ENCODE peak calls at places on chromosome 10, in six cellular contexts. W is A549, Q is K562, T is endothelial cell of umbilical vein, N is HepG2, V is GM12878. L is an unnamed sample.

GRCh38 chr10:124619195-124619594 is 125.0 kb downstream of the FAM53B start:
- DNase-seq in Q (no peak), V (no peak), T (no peak), N (no peak), W (no peak), L (peak)

GRCh38 chr10:128274938-128275337 is 148.7 kb upstream of the MKI67 start:
- DNase-seq in W (no peak), N (no peak), Q (no peak), V (no peak), T (no peak), L (peak)

GRCh38 chr10:47449979-47450378 is 33.9 kb downstream of the ANXA8 start:
- DNase-seq in Q (no peak), N (no peak), W (no peak), T (no peak), V (no peak), L (no peak)

GRCh38 chr10:125878957-125879835 is 1.9 kb downstream of the DHX32 start:
- DNase-seq in V (no peak), Q (no peak), N (peak), W (peak), T (peak), L (peak)

GRCh38 chr10:117723343-117723742 is 180.8 kb downstream of the EMX2 start:
- DNase-seq in T (no peak), V (no peak), Q (no peak), N (no peak), W (no peak), L (no peak)

GRCh38 chr10:112365451-112365850 is 8.5 kb upstream of the ACSL5 start:
- DNase-seq in W (no peak), V (no peak), Q (no peak), T (no peak), N (no peak), L (no peak)

GRCh38 chr10:61592581-61592980 is 70.1 kb upstream of the CABCOCO1 start:
- DNase-seq in V (no peak), W (peak), Q (peak), N (peak), T (peak), L (peak)

GRCh38 chr10:46556515-46557318 is at the start of gene GPRIN2:
- DNase-seq in T (no peak), W (no peak), Q (no peak), V (no peak), N (no peak), L (no peak)

GRCh38 chr10:122307669-122308486 is 36.8 kb downstream of the BTBD16 start:
- DNase-seq in Q (no peak), T (peak), V (peak), W (peak), N (no peak), L (no peak)

GRCh38 chr10:59027975-59028640 is 148.3 kb upstream of the PHYHIPL start:
- DNase-seq in V (no peak), N (no peak), Q (no peak), W (no peak), T (no peak), L (no peak)

GRCh38 chr10:130787821-130788220 is 523.7 kb downstream of the TCERG1L start:
- DNase-seq in Q (no peak), W (no peak), V (no peak), N (no peak), T (no peak), L (no peak)

GRCh38 chr10:66455304-66455703 is 470.5 kb upstream of the LRRTM3 start:
- DNase-seq in W (peak), N (no peak), V (no peak), T (no peak), Q (no peak), L (peak)

GRCh38 chr10:95445223-95445836 is 115.8 kb downstream of the SORBS1 start:
- DNase-seq in V (no peak), N (no peak), W (peak), Q (no peak), T (peak), L (no peak)

GRCh38 chr10:71137701-71138100 is 74.7 kb upstream of the UNC5B start:
- DNase-seq in W (no peak), N (no peak), T (no peak), V (no peak), Q (no peak), L (no peak)

GRCh38 chr10:71135276-71135675 is 77.1 kb upstream of the UNC5B start:
- DNase-seq in T (no peak), V (no peak), Q (no peak), N (no peak), W (no peak), L (no peak)

GRCh38 chr10:71136036-71136690 is 76.2 kb upstream of the UNC5B start:
- DNase-seq in Q (no peak), N (no peak), T (no peak), W (no peak), V (no peak), L (no peak)

GRCh38 chr10:71141528-71141927 is 70.8 kb upstream of the UNC5B start:
- DNase-seq in W (no peak), Q (no peak), N (no peak), V (no peak), T (no peak), L (no peak)

DNA sequence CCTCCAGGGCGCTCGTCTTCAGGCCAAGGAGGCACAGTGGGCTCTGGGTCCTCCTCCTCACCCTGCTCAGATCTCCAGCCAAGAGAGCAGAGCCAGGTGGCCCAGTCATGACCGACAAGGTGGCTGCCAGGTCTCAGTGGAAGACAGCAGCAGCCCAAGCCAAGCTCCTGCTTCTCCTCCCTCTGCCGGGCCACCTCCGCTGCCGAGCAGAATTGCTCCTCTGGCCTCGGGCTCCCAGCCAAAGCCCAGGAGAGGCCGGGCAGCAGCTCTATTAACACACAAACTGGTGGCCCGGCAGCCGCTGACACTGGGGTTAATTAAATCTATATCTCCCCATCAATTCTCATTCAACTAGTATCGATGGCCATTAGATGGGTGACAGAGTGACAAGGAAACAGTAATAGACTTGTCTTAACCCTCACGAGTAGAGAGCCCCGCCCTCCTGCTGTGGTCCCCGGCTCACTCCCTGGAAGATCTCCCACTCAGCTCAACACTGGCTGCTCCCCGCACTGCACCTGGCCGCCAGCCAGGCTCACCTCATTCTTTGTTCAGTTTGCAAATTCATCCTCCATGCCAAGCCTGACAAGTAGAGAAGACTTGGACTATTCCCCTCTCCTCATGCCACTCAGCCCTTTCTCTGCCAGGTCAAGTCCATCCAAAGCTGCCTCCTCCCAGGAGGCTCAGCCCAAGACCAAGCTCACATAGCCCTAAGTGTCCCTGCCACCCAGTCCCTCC is 74.1 kb upstream of the UNC5B start:
- DNase-seq in V (no peak), W (no peak), N (no peak), T (no peak), Q (no peak), L (no peak)
- TF ChIP-seq MAX in V (no peak), W (no peak), N (no peak), T (no peak), Q (no peak), L (no peak)

GRCh38 chr10:86699125-86699524 is 30.8 kb downstream of the LDB3 start:
- DNase-seq in W (no peak), N (no peak), V (no peak), Q (no peak), T (no peak), L (no peak)
- TF ChIP-seq MYC in W (no peak), N (no peak), V (no peak), Q (no peak), T (no peak), L (no peak)

GRCh38 chr10:5752301-5752871 is 60.8 kb downstream of the GDI2 start:
- DNase-seq in V (no peak), T (no peak), N (no peak), W (no peak), Q (no peak), L (no peak)
- TF ChIP-seq MAX in V (no peak), T (no peak), N (no peak), W (no peak), Q (no peak), L (no peak)

GRCh38 chr10:29157321-29157720 is 131.5 kb upstream of the LYZL1 start:
- DNase-seq in T (no peak), N (no peak), V (no peak), W (no peak), Q (no peak), L (no peak)

GRCh38 chr10:29158066-29158465 is 130.8 kb upstream of the LYZL1 start:
- DNase-seq in Q (no peak), T (no peak), N (no peak), V (no peak), W (no peak), L (no peak)

GRCh38 chr10:29163746-29164145 is 125.1 kb upstream of the LYZL1 start:
- DNase-seq in N (no peak), V (no peak), T (peak), W (peak), Q (no peak), L (no peak)

GRCh38 chr10:29160110-29160669 is 128.7 kb upstream of the LYZL1 start:
- DNase-seq in Q (no peak), T (peak), W (peak), N (peak), V (no peak), L (peak)
- TF ChIP-seq MYC in Q (no peak), T (no peak), W (no peak), N (no peak), V (no peak), L (no peak)

GRCh38 chr10:1665262-1665661 is 72.1 kb downstream of the ADARB2 start:
- DNase-seq in N (no peak), T (no peak), V (no peak), W (no peak), Q (no peak), L (no peak)
- TF ChIP-seq MAX in N (no peak), T (no peak), V (no peak), W (no peak), Q (no peak), L (no peak)

L was measured in NB4.